ENCODE peak calls at places on chromosomes 5 and 9, in five cellular contexts. One of them, this sample, is unnamed.

GRCh38 chr5:76816110-76816831 is 2.6 kb upstream of the F2RL1 start:
- DNase-seq in Ammon's horn: no peak
- DNase-seq in activated T-helper 2 cell treated with anti-CD3 and anti-CD28 coated beads, Interferon-gamma antibody, Interleukin-2, Interleukin-4, amounts not matched to agents 10 μg/mL and 5 μg/mL and 100 μg/mL, durations not matched to agents 14 hours and 24 hours and 36 hours: no peak
- DNase-seq in iPS DF 6.9: no peak
- DNase-seq in foreskin fibroblast: peak; percentile 64
- DNase-seq in this sample: no peak

GRCh38 chr9:91992636-91993035 is 42.6 kb upstream of the ROR2 start:
- DNase-seq in Ammon's horn: no peak
- DNase-seq in activated T-helper 2 cell treated with anti-CD3 and anti-CD28 coated beads, Interferon-gamma antibody, Interleukin-2, Interleukin-4, amounts not matched to agents 10 μg/mL and 5 μg/mL and 100 μg/mL, durations not matched to agents 14 hours and 24 hours and 36 hours: no peak
- DNase-seq in iPS DF 6.9: no peak
- DNase-seq in foreskin fibroblast: peak; percentile 84
- DNase-seq in this sample: no peak

GRCh38 chr5:61706751-61707150 is 374.7 kb downstream of the ZSWIM6 start:
- DNase-seq in Ammon's horn: no peak
- DNase-seq in activated T-helper 2 cell treated with anti-CD3 and anti-CD28 coated beads, Interferon-gamma antibody, Interleukin-2, Interleukin-4, amounts not matched to agents 10 μg/mL and 5 μg/mL and 100 μg/mL, durations not matched to agents 14 hours and 24 hours and 36 hours: no peak
- DNase-seq in iPS DF 6.9: no peak
- DNase-seq in foreskin fibroblast: no peak
- DNase-seq in this sample: no peak

GRCh38 chr9:88403340-88403739 is 15.1 kb downstream of the SPIN1 start:
- DNase-seq in Ammon's horn: no peak
- DNase-seq in activated T-helper 2 cell treated with anti-CD3 and anti-CD28 coated beads, Interferon-gamma antibody, Interleukin-2, Interleukin-4, amounts not matched to agents 10 μg/mL and 5 μg/mL and 100 μg/mL, durations not matched to agents 14 hours and 24 hours and 36 hours: no peak
- DNase-seq in iPS DF 6.9: no peak
- DNase-seq in foreskin fibroblast: no peak
- DNase-seq in this sample: no peak

GRCh38 chr5:177611446-177612214 is 11.7 kb downstream of the B4GALT7 start:
- DNase-seq in Ammon's horn: no peak
- DNase-seq in activated T-helper 2 cell treated with anti-CD3 and anti-CD28 coated beads, Interferon-gamma antibody, Interleukin-2, Interleukin-4, amounts not matched to agents 10 μg/mL and 5 μg/mL and 100 μg/mL, durations not matched to agents 14 hours and 24 hours and 36 hours: no peak
- DNase-seq in iPS DF 6.9: no peak
- DNase-seq in foreskin fibroblast: no peak
- DNase-seq in this sample: no peak

GRCh38 chr5:139141410-139141809 is 56.8 kb downstream of the SIL1 start:
- DNase-seq in Ammon's horn: no peak
- DNase-seq in activated T-helper 2 cell treated with anti-CD3 and anti-CD28 coated beads, Interferon-gamma antibody, Interleukin-2, Interleukin-4, amounts not matched to agents 10 μg/mL and 5 μg/mL and 100 μg/mL, durations not matched to agents 14 hours and 24 hours and 36 hours: no peak
- DNase-seq in iPS DF 6.9: no peak
- DNase-seq in foreskin fibroblast: no peak
- DNase-seq in this sample: no peak

GRCh38 chr5:33736510-33736909 is 155.3 kb downstream of the ADAMTS12 start:
- DNase-seq in Ammon's horn: no peak
- DNase-seq in activated T-helper 2 cell treated with anti-CD3 and anti-CD28 coated beads, Interferon-gamma antibody, Interleukin-2, Interleukin-4, amounts not matched to agents 10 μg/mL and 5 μg/mL and 100 μg/mL, durations not matched to agents 14 hours and 24 hours and 36 hours: no peak
- DNase-seq in iPS DF 6.9: no peak
- DNase-seq in foreskin fibroblast: peak; percentile 88
- DNase-seq in this sample: no peak

GRCh38 chr9:133701321-133701980 is 36.7 kb downstream of the SARDH start:
- DNase-seq in Ammon's horn: peak; percentile 54
- DNase-seq in activated T-helper 2 cell treated with anti-CD3 and anti-CD28 coated beads, Interferon-gamma antibody, Interleukin-2, Interleukin-4, amounts not matched to agents 10 μg/mL and 5 μg/mL and 100 μg/mL, durations not matched to agents 14 hours and 24 hours and 36 hours: no peak
- DNase-seq in iPS DF 6.9: no peak
- DNase-seq in foreskin fibroblast: no peak
- DNase-seq in this sample: peak; percentile 34

GRCh38 chr9:93076792-93077128 is 18.3 kb downstream of the SUSD3 start:
- DNase-seq in Ammon's horn: no peak
- DNase-seq in activated T-helper 2 cell treated with anti-CD3 and anti-CD28 coated beads, Interferon-gamma antibody, Interleukin-2, Interleukin-4, amounts not matched to agents 10 μg/mL and 5 μg/mL and 100 μg/mL, durations not matched to agents 14 hours and 24 hours and 36 hours: no peak
- DNase-seq in iPS DF 6.9: no peak
- DNase-seq in foreskin fibroblast: no peak
- DNase-seq in this sample: no peak

GRCh38 chr9:8114826-8115225 is 315.2 kb upstream of the DMAC1 start:
- DNase-seq in Ammon's horn: no peak
- DNase-seq in activated T-helper 2 cell treated with anti-CD3 and anti-CD28 coated beads, Interferon-gamma antibody, Interleukin-2, Interleukin-4, amounts not matched to agents 10 μg/mL and 5 μg/mL and 100 μg/mL, durations not matched to agents 14 hours and 24 hours and 36 hours: no peak
- DNase-seq in iPS DF 6.9: no peak
- DNase-seq in foreskin fibroblast: no peak
- DNase-seq in this sample: no peak

GRCh38 chr9:72353455-72354116 is 11.4 kb downstream of the ZFAND5 start:
- DNase-seq in Ammon's horn: no peak
- DNase-seq in activated T-helper 2 cell treated with anti-CD3 and anti-CD28 coated beads, Interferon-gamma antibody, Interleukin-2, Interleukin-4, amounts not matched to agents 10 μg/mL and 5 μg/mL and 100 μg/mL, durations not matched to agents 14 hours and 24 hours and 36 hours: no peak
- DNase-seq in iPS DF 6.9: no peak
- DNase-seq in foreskin fibroblast: no peak
- DNase-seq in this sample: no peak

GRCh38 chr5:100623719-100624118 is 88.5 kb downstream of the FAM174A start:
- DNase-seq in Ammon's horn: peak; percentile 21
- DNase-seq in activated T-helper 2 cell treated with anti-CD3 and anti-CD28 coated beads, Interferon-gamma antibody, Interleukin-2, Interleukin-4, amounts not matched to agents 10 μg/mL and 5 μg/mL and 100 μg/mL, durations not matched to agents 14 hours and 24 hours and 36 hours: no peak
- DNase-seq in iPS DF 6.9: no peak
- DNase-seq in foreskin fibroblast: peak; percentile 2
- DNase-seq in this sample: no peak

GRCh38 chr9:14907360-14907685 is 2.9 kb downstream of the FREM1 start:
- DNase-seq in Ammon's horn: no peak
- DNase-seq in activated T-helper 2 cell treated with anti-CD3 and anti-CD28 coated beads, Interferon-gamma antibody, Interleukin-2, Interleukin-4, amounts not matched to agents 10 μg/mL and 5 μg/mL and 100 μg/mL, durations not matched to agents 14 hours and 24 hours and 36 hours: no peak
- DNase-seq in iPS DF 6.9: no peak
- DNase-seq in foreskin fibroblast: no peak
- DNase-seq in this sample: no peak

GRCh38 chr5:176779537-176779936 is 30.8 kb upstream of the UNC5A start:
- DNase-seq in Ammon's horn: no peak
- DNase-seq in activated T-helper 2 cell treated with anti-CD3 and anti-CD28 coated beads, Interferon-gamma antibody, Interleukin-2, Interleukin-4, amounts not matched to agents 10 μg/mL and 5 μg/mL and 100 μg/mL, durations not matched to agents 14 hours and 24 hours and 36 hours: no peak
- DNase-seq in iPS DF 6.9: no peak
- DNase-seq in foreskin fibroblast: no peak
- DNase-seq in this sample: no peak

GRCh38 chr5:33400675-33401074 is 40.1 kb upstream of the TARS1 start:
- DNase-seq in Ammon's horn: no peak
- DNase-seq in activated T-helper 2 cell treated with anti-CD3 and anti-CD28 coated beads, Interferon-gamma antibody, Interleukin-2, Interleukin-4, amounts not matched to agents 10 μg/mL and 5 μg/mL and 100 μg/mL, durations not matched to agents 14 hours and 24 hours and 36 hours: no peak
- DNase-seq in iPS DF 6.9: no peak
- DNase-seq in foreskin fibroblast: no peak
- DNase-seq in this sample: no peak

GRCh38 chr9:89590415-89590814 is 14.4 kb upstream of the GADD45G start:
- DNase-seq in Ammon's horn: no peak
- DNase-seq in activated T-helper 2 cell treated with anti-CD3 and anti-CD28 coated beads, Interferon-gamma antibody, Interleukin-2, Interleukin-4, amounts not matched to agents 10 μg/mL and 5 μg/mL and 100 μg/mL, durations not matched to agents 14 hours and 24 hours and 36 hours: no peak
- DNase-seq in iPS DF 6.9: no peak
- DNase-seq in foreskin fibroblast: no peak
- DNase-seq in this sample: no peak

GRCh38 chr9:121798941-121799340 is 147.5 kb downstream of the DAB2IP start:
- DNase-seq in Ammon's horn: no peak
- DNase-seq in activated T-helper 2 cell treated with anti-CD3 and anti-CD28 coated beads, Interferon-gamma antibody, Interleukin-2, Interleukin-4, amounts not matched to agents 10 μg/mL and 5 μg/mL and 100 μg/mL, durations not matched to agents 14 hours and 24 hours and 36 hours: no peak
- DNase-seq in iPS DF 6.9: no peak
- DNase-seq in foreskin fibroblast: no peak
- DNase-seq in this sample: no peak

GRCh38 chr5:55236800-55237199 is 3.4 kb upstream of the CCNO start:
- DNase-seq in Ammon's horn: no peak
- DNase-seq in activated T-helper 2 cell treated with anti-CD3 and anti-CD28 coated beads, Interferon-gamma antibody, Interleukin-2, Interleukin-4, amounts not matched to agents 10 μg/mL and 5 μg/mL and 100 μg/mL, durations not matched to agents 14 hours and 24 hours and 36 hours: no peak
- DNase-seq in iPS DF 6.9: no peak
- DNase-seq in foreskin fibroblast: no peak
- DNase-seq in this sample: no peak

GRCh38 chr5:88551724-88552345 is 283.2 kb upstream of the TMEM161B start:
- DNase-seq in Ammon's horn: peak; percentile 85
- DNase-seq in activated T-helper 2 cell treated with anti-CD3 and anti-CD28 coated beads, Interferon-gamma antibody, Interleukin-2, Interleukin-4, amounts not matched to agents 10 μg/mL and 5 μg/mL and 100 μg/mL, durations not matched to agents 14 hours and 24 hours and 36 hours: no peak
- DNase-seq in iPS DF 6.9: no peak
- DNase-seq in foreskin fibroblast: no peak
- DNase-seq in this sample: no peak

GRCh38 chr5:146816775-146817387 is 61.7 kb downstream of the PPP2R2B start:
- DNase-seq in Ammon's horn: no peak
- DNase-seq in activated T-helper 2 cell treated with anti-CD3 and anti-CD28 coated beads, Interferon-gamma antibody, Interleukin-2, Interleukin-4, amounts not matched to agents 10 μg/mL and 5 μg/mL and 100 μg/mL, durations not matched to agents 14 hours and 24 hours and 36 hours: no peak
- DNase-seq in iPS DF 6.9: no peak
- DNase-seq in foreskin fibroblast: no peak
- DNase-seq in this sample: no peak

GRCh38 chr9:130368631-130369103 is 76.1 kb upstream of the ASS1 start:
- DNase-seq in Ammon's horn: no peak
- DNase-seq in activated T-helper 2 cell treated with anti-CD3 and anti-CD28 coated beads, Interferon-gamma antibody, Interleukin-2, Interleukin-4, amounts not matched to agents 10 μg/mL and 5 μg/mL and 100 μg/mL, durations not matched to agents 14 hours and 24 hours and 36 hours: no peak
- DNase-seq in iPS DF 6.9: no peak
- DNase-seq in foreskin fibroblast: no peak
- DNase-seq in this sample: no peak

GRCh38 chr5:54634089-54634488 is 116.5 kb downstream of the SNX18 start:
- DNase-seq in Ammon's horn: no peak
- DNase-seq in activated T-helper 2 cell treated with anti-CD3 and anti-CD28 coated beads, Interferon-gamma antibody, Interleukin-2, Interleukin-4, amounts not matched to agents 10 μg/mL and 5 μg/mL and 100 μg/mL, durations not matched to agents 14 hours and 24 hours and 36 hours: no peak
- DNase-seq in iPS DF 6.9: no peak
- DNase-seq in foreskin fibroblast: no peak
- DNase-seq in this sample: no peak

GRCh38 chr5:157971466-157972324 is 112.8 kb upstream of the CLINT1 start:
- DNase-seq in Ammon's horn: peak; percentile 80
- DNase-seq in activated T-helper 2 cell treated with anti-CD3 and anti-CD28 coated beads, Interferon-gamma antibody, Interleukin-2, Interleukin-4, amounts not matched to agents 10 μg/mL and 5 μg/mL and 100 μg/mL, durations not matched to agents 14 hours and 24 hours and 36 hours: no peak
- DNase-seq in iPS DF 6.9: no peak
- DNase-seq in foreskin fibroblast: no peak
- DNase-seq in this sample: no peak

GRCh38 chr9:126498331-126498730 is 115.4 kb upstream of the LMX1B start:
- DNase-seq in Ammon's horn: no peak
- DNase-seq in activated T-helper 2 cell treated with anti-CD3 and anti-CD28 coated beads, Interferon-gamma antibody, Interleukin-2, Interleukin-4, amounts not matched to agents 10 μg/mL and 5 μg/mL and 100 μg/mL, durations not matched to agents 14 hours and 24 hours and 36 hours: no peak
- DNase-seq in iPS DF 6.9: no peak
- DNase-seq in foreskin fibroblast: no peak
- DNase-seq in this sample: no peak

GRCh38 chr5:58849995-58850667 is 267.3 kb downstream of the RAB3C start:
- DNase-seq in Ammon's horn: peak; percentile 41
- DNase-seq in activated T-helper 2 cell treated with anti-CD3 and anti-CD28 coated beads, Interferon-gamma antibody, Interleukin-2, Interleukin-4, amounts not matched to agents 10 μg/mL and 5 μg/mL and 100 μg/mL, durations not matched to agents 14 hours and 24 hours and 36 hours: no peak
- DNase-seq in iPS DF 6.9: peak; percentile 33
- DNase-seq in foreskin fibroblast: no peak
- DNase-seq in this sample: no peak

GRCh38 chr9:92729735-92730155 is 34.9 kb downstream of the BICD2 start:
- DNase-seq in Ammon's horn: no peak
- DNase-seq in activated T-helper 2 cell treated with anti-CD3 and anti-CD28 coated beads, Interferon-gamma antibody, Interleukin-2, Interleukin-4, amounts not matched to agents 10 μg/mL and 5 μg/mL and 100 μg/mL, durations not matched to agents 14 hours and 24 hours and 36 hours: no peak
- DNase-seq in iPS DF 6.9: no peak
- DNase-seq in foreskin fibroblast: no peak
- DNase-seq in this sample: no peak

GRCh38 chr5:149747833-149748366 is 17.8 kb downstream of the PPARGC1B start:
- DNase-seq in Ammon's horn: no peak
- DNase-seq in activated T-helper 2 cell treated with anti-CD3 and anti-CD28 coated beads, Interferon-gamma antibody, Interleukin-2, Interleukin-4, amounts not matched to agents 10 μg/mL and 5 μg/mL and 100 μg/mL, durations not matched to agents 14 hours and 24 hours and 36 hours: no peak
- DNase-seq in iPS DF 6.9: no peak
- DNase-seq in foreskin fibroblast: no peak
- DNase-seq in this sample: no peak

GRCh38 chr5:180642181-180643140 is 6.9 kb downstream of the FLT4 start:
- DNase-seq in Ammon's horn: no peak
- DNase-seq in activated T-helper 2 cell treated with anti-CD3 and anti-CD28 coated beads, Interferon-gamma antibody, Interleukin-2, Interleukin-4, amounts not matched to agents 10 μg/mL and 5 μg/mL and 100 μg/mL, durations not matched to agents 14 hours and 24 hours and 36 hours: no peak
- DNase-seq in iPS DF 6.9: no peak
- DNase-seq in foreskin fibroblast: no peak
- DNase-seq in this sample: no peak

GRCh38 chr5:150412319-150413175 is at the start of gene CD74:
- DNase-seq in Ammon's horn: peak; percentile 84
- DNase-seq in activated T-helper 2 cell treated with anti-CD3 and anti-CD28 coated beads, Interferon-gamma antibody, Interleukin-2, Interleukin-4, amounts not matched to agents 10 μg/mL and 5 μg/mL and 100 μg/mL, durations not matched to agents 14 hours and 24 hours and 36 hours: peak; percentile 90
- DNase-seq in iPS DF 6.9: no peak
- DNase-seq in foreskin fibroblast: no peak
- DNase-seq in this sample: peak; percentile 85

GRCh38 chr9:95808001-95808400 is 67.5 kb upstream of the ERCC6L2 start:
- DNase-seq in Ammon's horn: no peak
- DNase-seq in activated T-helper 2 cell treated with anti-CD3 and anti-CD28 coated beads, Interferon-gamma antibody, Interleukin-2, Interleukin-4, amounts not matched to agents 10 μg/mL and 5 μg/mL and 100 μg/mL, durations not matched to agents 14 hours and 24 hours and 36 hours: no peak
- DNase-seq in iPS DF 6.9: no peak
- DNase-seq in foreskin fibroblast: peak; percentile 35
- DNase-seq in this sample: no peak

GRCh38 chr9:128903871-128904371 is 16.9 kb upstream of the PHYHD1 start:
- DNase-seq in Ammon's horn: no peak
- DNase-seq in activated T-helper 2 cell treated with anti-CD3 and anti-CD28 coated beads, Interferon-gamma antibody, Interleukin-2, Interleukin-4, amounts not matched to agents 10 μg/mL and 5 μg/mL and 100 μg/mL, durations not matched to agents 14 hours and 24 hours and 36 hours: no peak
- DNase-seq in iPS DF 6.9: no peak
- DNase-seq in foreskin fibroblast: no peak
- DNase-seq in this sample: no peak

GRCh38 chr5:53994148-53994547 is 316.2 kb downstream of the ARL15 start:
- DNase-seq in Ammon's horn: no peak
- DNase-seq in activated T-helper 2 cell treated with anti-CD3 and anti-CD28 coated beads, Interferon-gamma antibody, Interleukin-2, Interleukin-4, amounts not matched to agents 10 μg/mL and 5 μg/mL and 100 μg/mL, durations not matched to agents 14 hours and 24 hours and 36 hours: no peak
- DNase-seq in iPS DF 6.9: no peak
- DNase-seq in foreskin fibroblast: no peak
- DNase-seq in this sample: no peak

GRCh38 chr5:123090641-123091257 is 1.7 kb downstream of the PRDM6 start:
- DNase-seq in Ammon's horn: no peak
- DNase-seq in activated T-helper 2 cell treated with anti-CD3 and anti-CD28 coated beads, Interferon-gamma antibody, Interleukin-2, Interleukin-4, amounts not matched to agents 10 μg/mL and 5 μg/mL and 100 μg/mL, durations not matched to agents 14 hours and 24 hours and 36 hours: no peak
- DNase-seq in iPS DF 6.9: no peak
- DNase-seq in foreskin fibroblast: no peak
- DNase-seq in this sample: no peak

GRCh38 chr5:12147513-12147912 is 243.3 kb upstream of the CTNND2 start:
- DNase-seq in Ammon's horn: no peak
- DNase-seq in activated T-helper 2 cell treated with anti-CD3 and anti-CD28 coated beads, Interferon-gamma antibody, Interleukin-2, Interleukin-4, amounts not matched to agents 10 μg/mL and 5 μg/mL and 100 μg/mL, durations not matched to agents 14 hours and 24 hours and 36 hours: no peak
- DNase-seq in iPS DF 6.9: no peak
- DNase-seq in foreskin fibroblast: no peak
- DNase-seq in this sample: no peak

GRCh38 chr5:335740-336038 is 14.2 kb downstream of the AHRR start:
- DNase-seq in Ammon's horn: no peak
- DNase-seq in activated T-helper 2 cell treated with anti-CD3 and anti-CD28 coated beads, Interferon-gamma antibody, Interleukin-2, Interleukin-4, amounts not matched to agents 10 μg/mL and 5 μg/mL and 100 μg/mL, durations not matched to agents 14 hours and 24 hours and 36 hours: no peak
- DNase-seq in iPS DF 6.9: no peak
- DNase-seq in foreskin fibroblast: no peak
- DNase-seq in this sample: no peak

GRCh38 chr5:32865475-32865874 is 154.4 kb downstream of the NPR3 start:
- DNase-seq in Ammon's horn: no peak
- DNase-seq in activated T-helper 2 cell treated with anti-CD3 and anti-CD28 coated beads, Interferon-gamma antibody, Interleukin-2, Interleukin-4, amounts not matched to agents 10 μg/mL and 5 μg/mL and 100 μg/mL, durations not matched to agents 14 hours and 24 hours and 36 hours: no peak
- DNase-seq in iPS DF 6.9: no peak
- DNase-seq in foreskin fibroblast: peak; percentile 63
- DNase-seq in this sample: no peak

GRCh38 chr9:129052592-129052991 is 16.2 kb downstream of the MIGA2 start:
- DNase-seq in Ammon's horn: no peak
- DNase-seq in activated T-helper 2 cell treated with anti-CD3 and anti-CD28 coated beads, Interferon-gamma antibody, Interleukin-2, Interleukin-4, amounts not matched to agents 10 μg/mL and 5 μg/mL and 100 μg/mL, durations not matched to agents 14 hours and 24 hours and 36 hours: no peak
- DNase-seq in iPS DF 6.9: no peak
- DNase-seq in foreskin fibroblast: no peak
- DNase-seq in this sample: no peak

GRCh38 chr5:107444327-107444726 is 226.4 kb downstream of the EFNA5 start:
- DNase-seq in Ammon's horn: no peak
- DNase-seq in activated T-helper 2 cell treated with anti-CD3 and anti-CD28 coated beads, Interferon-gamma antibody, Interleukin-2, Interleukin-4, amounts not matched to agents 10 μg/mL and 5 μg/mL and 100 μg/mL, durations not matched to agents 14 hours and 24 hours and 36 hours: no peak
- DNase-seq in iPS DF 6.9: no peak
- DNase-seq in foreskin fibroblast: no peak
- DNase-seq in this sample: no peak

GRCh38 chr9:37371565-37372464 is 50.7 kb upstream of the GRHPR start:
- DNase-seq in Ammon's horn: no peak
- DNase-seq in activated T-helper 2 cell treated with anti-CD3 and anti-CD28 coated beads, Interferon-gamma antibody, Interleukin-2, Interleukin-4, amounts not matched to agents 10 μg/mL and 5 μg/mL and 100 μg/mL, durations not matched to agents 14 hours and 24 hours and 36 hours: no peak
- DNase-seq in iPS DF 6.9: no peak
- DNase-seq in foreskin fibroblast: no peak
- DNase-seq in this sample: no peak

GRCh38 chr5:83001788-83002381 is 75.3 kb downstream of the TMEM167A start:
- DNase-seq in Ammon's horn: no peak
- DNase-seq in activated T-helper 2 cell treated with anti-CD3 and anti-CD28 coated beads, Interferon-gamma antibody, Interleukin-2, Interleukin-4, amounts not matched to agents 10 μg/mL and 5 μg/mL and 100 μg/mL, durations not matched to agents 14 hours and 24 hours and 36 hours: no peak
- DNase-seq in iPS DF 6.9: no peak
- DNase-seq in foreskin fibroblast: no peak
- DNase-seq in this sample: no peak